ENCODE peak calls at places on chromosomes 5 and 9, in five cellular contexts. O, T, L, Q and Z are unnamed samples. For H3K27me3 and H3K4me1, the result is how much of the 10 kb centered on the place peaks cover.

GRCh38 chr9:125493384-125493783 is 213.6 kb downstream of the MAPKAP1 start:
- DNase-seq in O (peak), L (no peak), Q (no peak), T (no peak), Z (no peak)

GRCh38 chr9:82320566-82320965 is 332.0 kb downstream of the SPATA31D1 start:
- DNase-seq in O (no peak), T (no peak), L (peak), Q (no peak), Z (no peak)

GRCh38 chr9:85249313-85249621 is 492.5 kb downstream of the AGTPBP1 start:
- DNase-seq in Q (no peak), O (no peak), T (no peak), L (no peak), Z (no peak)

GRCh38 chr5:35324679-35325078 is 94.4 kb upstream of the PRLR start:
- DNase-seq in Q (no peak), T (peak), O (no peak), L (no peak), Z (no peak)

GRCh38 chr9:14993061-14993800 is 83.0 kb upstream of the FREM1 start:
- DNase-seq in T (peak), O (peak), L (peak), Q (peak), Z (peak)

GRCh38 chr9:16192403-16193017 is 639.7 kb downstream of the CCDC171 start:
- DNase-seq in T (no peak), L (peak), Q (no peak), O (no peak), Z (no peak)

GRCh38 chr9:4548796-4549725 is 58.8 kb downstream of the SLC1A1 start:
- DNase-seq in T (no peak), L (no peak), O (peak), Q (peak), Z (no peak)

GRCh38 chr5:103424008-103424407 is 138.6 kb downstream of the NUDT12 start:
- DNase-seq in T (no peak), O (no peak), L (peak), Q (no peak), Z (no peak)

GRCh38 chr5:31096238-31096865 is 97.1 kb upstream of the CDH6 start:
- DNase-seq in T (no peak), L (peak), O (no peak), Q (no peak), Z (no peak)

GRCh38 chr5:77629553-77630245 is 8.8 kb downstream of the OTP start:
- DNase-seq in L (no peak), O (no peak), Q (no peak), T (peak), Z (peak)
- H3K27me3 ChIP-seq in L (half or more), O (half or more), Q (half or more), T (half or more), Z (under half)

DNA sequence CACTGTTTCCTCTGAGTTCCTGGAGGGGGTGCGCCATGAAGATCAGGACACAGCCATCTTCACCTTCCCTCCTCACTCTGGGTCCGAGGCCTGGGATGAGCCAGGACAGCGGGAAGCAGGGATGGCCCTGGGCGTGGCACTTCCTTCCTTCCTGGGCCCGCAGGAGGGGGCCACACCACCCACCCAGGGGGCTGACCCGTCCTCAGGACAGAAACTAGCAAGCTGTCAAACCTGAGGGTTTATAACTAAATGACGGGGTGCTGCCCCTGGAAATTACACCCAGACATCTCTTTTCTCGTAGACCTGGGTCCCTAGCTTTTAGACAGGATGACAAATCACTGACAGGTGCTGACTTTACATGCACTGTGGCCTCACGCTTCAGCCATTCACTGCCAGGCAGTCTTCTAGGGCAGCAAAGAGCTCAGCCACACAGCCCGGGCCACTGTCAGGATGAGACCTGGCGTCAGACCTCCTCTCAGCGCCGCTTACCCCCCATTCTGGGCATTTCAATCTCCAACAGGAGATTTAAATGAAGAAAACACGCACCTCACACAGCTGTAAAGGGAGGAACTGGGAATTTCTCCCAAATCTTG is 8.1 kb downstream of the FCN2 start:
- DNase-seq in L (no peak), O (no peak), T (no peak), Q (no peak), Z (no peak)
- H3K4me1 ChIP-seq in L (under half), O (under half), T (under half), Q (under half), Z (under half)

DNA sequence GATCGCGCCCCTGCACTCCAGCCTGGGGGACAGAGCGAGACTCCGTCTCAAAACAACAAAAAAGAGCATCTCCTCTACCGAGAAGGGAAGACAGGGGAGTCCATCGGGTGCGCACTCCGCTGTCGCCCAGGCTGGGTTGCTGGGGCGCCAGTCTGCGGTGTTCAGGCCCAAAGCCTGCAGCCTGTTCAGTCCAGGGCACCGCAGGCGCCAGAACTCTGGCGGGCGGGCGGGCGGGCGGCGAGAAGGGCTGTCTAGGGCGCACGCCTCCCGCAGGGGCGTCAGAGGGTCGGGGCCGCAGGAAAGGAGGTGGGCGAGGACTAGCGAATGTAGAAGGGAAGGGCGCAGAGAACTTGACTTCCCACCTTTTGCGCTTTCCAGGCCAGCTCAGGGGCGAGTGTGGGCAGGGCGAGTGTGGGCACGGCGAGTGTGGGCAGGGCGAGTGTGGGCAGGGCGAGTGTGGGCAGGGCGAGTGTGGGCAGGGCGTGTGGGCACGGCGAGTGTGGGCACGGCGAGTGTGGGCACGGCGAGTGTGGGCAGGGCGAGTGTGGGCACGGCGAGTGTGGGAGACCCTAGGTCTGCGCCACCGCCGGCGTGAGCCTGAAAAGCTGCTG is 10.5 kb downstream of the PROP1 start:
- DNase-seq in T (no peak), O (no peak), Q (no peak), L (no peak), Z (no peak)
- H3K27me3 ChIP-seq in T (half or more), O (half or more), Q (half or more), L (under half), Z (under half)

GRCh38 chr5:4639959-4640358 is 500.2 kb upstream of the ADAMTS16 start:
- DNase-seq in Q (no peak), T (no peak), O (no peak), L (peak), Z (no peak)

GRCh38 chr5:4643190-4643589 is 496.9 kb upstream of the ADAMTS16 start:
- DNase-seq in Q (no peak), O (no peak), L (no peak), T (no peak), Z (no peak)

GRCh38 chr5:4642525-4642924 is 497.6 kb upstream of the ADAMTS16 start:
- DNase-seq in O (no peak), T (no peak), L (no peak), Q (no peak), Z (no peak)

GRCh38 chr5:4643960-4644359 is 496.2 kb upstream of the ADAMTS16 start:
- DNase-seq in Q (no peak), L (no peak), O (no peak), T (no peak), Z (no peak)

GRCh38 chr5:4640793-4641192 is 499.3 kb upstream of the ADAMTS16 start:
- DNase-seq in T (no peak), L (peak), O (no peak), Q (no peak), Z (no peak)
- H3K4me1 ChIP-seq in T (under half), L (under half), O (under half), Q (under half), Z (under half)

GRCh38 chr5:91090995-91091394 is 292.1 kb downstream of the ARRDC3 start:
- DNase-seq in T (no peak), Q (no peak), O (no peak), L (no peak), Z (no peak)
- H3K27me3 ChIP-seq in T (under half), Q (under half), O (under half), L (under half), Z (under half)

GRCh38 chr5:100469780-100470179 is 65.4 kb upstream of the FAM174A start:
- DNase-seq in Q (no peak), O (no peak), L (no peak), T (no peak), Z (no peak)

GRCh38 chr5:100464418-100464817 is 70.8 kb upstream of the FAM174A start:
- DNase-seq in T (no peak), Q (no peak), L (peak), O (no peak), Z (no peak)
- H3K4me1 ChIP-seq in T (under half), Q (under half), L (under half), O (under half), Z (under half)

DNA sequence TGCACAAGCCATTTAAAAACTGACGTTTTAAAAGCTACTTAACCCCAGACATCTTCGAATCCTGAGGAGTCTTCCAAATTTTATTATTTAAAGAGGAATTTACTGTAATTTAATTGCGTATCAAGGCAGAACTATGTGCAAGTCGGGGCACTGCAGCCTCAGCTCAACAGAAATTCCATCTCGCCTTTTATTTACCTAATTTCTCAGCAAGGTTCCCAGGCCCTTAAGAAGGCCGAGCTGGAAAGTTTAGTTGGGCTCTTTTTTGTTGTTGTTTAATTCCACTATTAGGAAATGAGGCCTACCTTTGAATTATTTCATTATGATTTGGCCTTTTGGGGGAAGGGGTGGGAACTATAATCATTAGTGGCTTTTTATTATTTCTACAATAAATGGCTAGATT is 20.2 kb downstream of the NR2F1 start:
- DNase-seq in Q (no peak), L (peak), O (no peak), T (no peak), Z (no peak)
- H3K27me3 ChIP-seq in Q (half or more), L (under half), O (half or more), T (half or more), Z (under half)